ENCODE peak calls at places on chromosomes 2 and 18, in four cellular contexts. F is K562, G is brain microvascular endothelial cell, H is fibroblast of lung. Q is an unnamed sample. For H3K27me3, the result is how much of the 10 kb centered on the place peaks cover.

GRCh38 chr2:241799522-241800197 is 9.3 kb upstream of the NEU4 start:
- DNase-seq in F (no peak), G (no peak), H (no peak), Q (no peak)

GRCh38 chr2:165237056-165237455 is 2.2 kb upstream of the SCN2A start:
- DNase-seq in F (no peak), G (no peak), H (no peak), Q (no peak)

GRCh38 chr2:189799531-189799930 is 15.3 kb downstream of the PMS1 start:
- DNase-seq in F (no peak), G (peak), H (peak), Q (no peak)

GRCh38 chr2:201784547-201784946 is 3.8 kb upstream of the ALS2 start:
- DNase-seq in F (no peak), G (no peak), H (no peak), Q (no peak)

GRCh38 chr2:224357098-224357901 is 44.6 kb downstream of the FAM124B start:
- DNase-seq in F (peak), G (peak), H (peak), Q (peak)

GRCh38 chr2:143399679-143400078 is 270.5 kb downstream of the ARHGAP15 start:
- DNase-seq in F (no peak), G (no peak), H (peak), Q (no peak)

GRCh38 chr2:33670392-33670937 is 71.4 kb upstream of the FAM98A start:
- DNase-seq in F (peak), G (no peak), H (no peak), Q (no peak)

GRCh38 chr2:88658318-88658717 is 31.1 kb upstream of the EIF2AK3 start:
- DNase-seq in F (no peak), G (peak), H (peak), Q (no peak)

GRCh38 chr2:109243526-109244425 is 114.8 kb downstream of the SH3RF3 start:
- DNase-seq in F (no peak), G (no peak), H (no peak), Q (no peak)

GRCh38 chr2:57373530-57373929 is 673.1 kb upstream of the VRK2 start:
- DNase-seq in F (no peak), G (peak), H (peak), Q (no peak)

GRCh38 chr2:97796465-97797126 is 83.2 kb downstream of the ZAP70 start:
- DNase-seq in F (no peak), G (no peak), H (no peak), Q (no peak)

GRCh38 chr2:84912984-84913383 is 7.5 kb downstream of the TMSB10 start:
- DNase-seq in F (no peak), G (no peak), H (no peak), Q (no peak)

GRCh38 chr2:229348135-229348534 is 77.0 kb upstream of the PID1 start:
- DNase-seq in F (no peak), G (no peak), H (peak), Q (no peak)

GRCh38 chr2:86789687-86790133 is 1.0 kb downstream of the CD8A start:
- DNase-seq in F (no peak), G (no peak), H (no peak), Q (no peak)
- H3K4me3 ChIP-seq in F (no peak), G (no peak), H (no peak), Q (no peak)

GRCh38 chr18:78827141-78827540 is 152.5 kb upstream of the SALL3 start:
- DNase-seq in F (no peak), G (no peak), H (no peak), Q (no peak)

GRCh38 chr18:78826631-78827030 is 153.0 kb upstream of the SALL3 start:
- DNase-seq in F (no peak), G (no peak), H (no peak), Q (no peak)

GRCh38 chr18:78830161-78830560 is 149.5 kb upstream of the SALL3 start:
- DNase-seq in F (no peak), G (no peak), H (no peak), Q (no peak)

GRCh38 chr18:78830826-78831225 is 148.8 kb upstream of the SALL3 start:
- DNase-seq in F (no peak), G (no peak), H (no peak), Q (no peak)

DNA sequence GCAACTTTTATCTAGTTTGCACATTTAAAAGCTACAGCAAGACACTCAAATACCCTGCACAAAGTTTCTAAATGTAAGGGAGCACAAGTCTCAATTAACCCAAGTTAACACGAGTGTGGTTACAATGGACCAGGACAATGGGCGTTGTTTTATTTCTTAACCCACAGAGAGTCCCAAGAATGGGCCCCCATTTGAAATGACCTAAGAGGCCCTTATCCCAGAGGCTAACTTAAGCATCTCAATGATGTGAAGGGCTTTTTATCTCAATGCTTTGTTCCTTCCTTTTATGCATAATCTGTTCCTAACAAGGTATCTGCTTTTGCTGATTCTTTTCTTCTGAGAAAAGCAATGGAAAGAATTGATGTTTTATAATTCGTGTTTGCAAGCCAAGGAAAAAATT is 151.5 kb upstream of the SALL3 start:
- DNase-seq in F (no peak), G (no peak), H (no peak), Q (no peak)
- H3K27me3 ChIP-seq in F (under half), G (under half), H (under half), Q (under half)

GRCh38 chr18:12639990-12640880 is 17.7 kb downstream of the SPIRE1 start:
- DNase-seq in F (peak), G (peak), H (peak), Q (no peak)
- H3K4me3 ChIP-seq in F (no peak), G (no peak), H (no peak), Q (no peak)

DNA sequence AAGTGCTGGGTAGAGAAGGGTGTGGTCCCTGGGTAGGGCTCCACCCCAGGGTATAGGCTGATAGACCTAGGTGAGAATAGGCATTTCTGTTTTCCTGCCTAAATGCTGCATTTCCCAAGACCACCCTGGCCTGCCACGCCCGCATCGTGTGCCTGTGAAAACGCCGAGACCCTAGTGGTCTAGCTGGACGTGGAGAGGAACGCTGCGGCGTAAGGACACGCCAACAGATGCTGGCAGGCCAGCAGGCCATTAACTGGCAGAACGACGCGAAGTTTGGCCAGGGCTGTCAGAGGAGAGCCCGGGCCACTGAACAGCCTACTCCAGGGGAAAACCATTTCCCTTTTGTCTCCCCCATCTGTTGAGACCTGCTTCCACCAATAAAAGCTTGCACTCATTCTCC is 373.2 kb upstream of the FIGN start:
- DNase-seq in F (no peak), G (no peak), H (no peak), Q (no peak)
- H3K27me3 ChIP-seq in F (under half), G (under half), H (under half), Q (under half)

Q was measured in DND-41.